ENCODE peak calls at places on chromosomes 3 and 15, in eight cellular contexts. One of them, this sample, is unnamed.

GRCh38 chr15:76206325-76206976 is 104.8 kb downstream of the ETFA start:
- DNase-seq in endothelial cell of umbilical vein: peak
- DNase-seq in nephron progenitor cell: no peak
- DNase-seq in foreskin keratinocyte: peak
- DNase-seq in cardiac muscle cell: peak
- DNase-seq in AG04450: no peak
- DNase-seq in astrocyte of the cerebellum: peak
- DNase-seq in stimulated activated CD8-positive, alpha-beta memory T cell treated with anti-CD3 and anti-CD28 coated beads, Interleukin-7, amount 100 ng/mL, for 24 hours: no peak
- DNase-seq in this sample: no peak

GRCh38 chr15:90560229-90560771 is 30.6 kb downstream of the CRTC3 start:
- DNase-seq in endothelial cell of umbilical vein: peak
- DNase-seq in nephron progenitor cell: no peak
- DNase-seq in foreskin keratinocyte: peak
- DNase-seq in cardiac muscle cell: peak
- DNase-seq in AG04450: peak
- DNase-seq in astrocyte of the cerebellum: peak
- DNase-seq in stimulated activated CD8-positive, alpha-beta memory T cell treated with anti-CD3 and anti-CD28 coated beads, Interleukin-7, amount 100 ng/mL, for 24 hours: no peak
- DNase-seq in this sample: no peak

GRCh38 chr15:20665653-20666052 is 124.1 kb upstream of the GOLGA6L6 start:
- DNase-seq in endothelial cell of umbilical vein: no peak
- DNase-seq in nephron progenitor cell: no peak
- DNase-seq in foreskin keratinocyte: no peak
- DNase-seq in cardiac muscle cell: no peak
- DNase-seq in AG04450: no peak
- DNase-seq in astrocyte of the cerebellum: no peak
- DNase-seq in stimulated activated CD8-positive, alpha-beta memory T cell treated with anti-CD3 and anti-CD28 coated beads, Interleukin-7, amount 100 ng/mL, for 24 hours: no peak
- DNase-seq in this sample: no peak

GRCh38 chr15:70271422-70272088 is 173.8 kb upstream of the TLE3 start:
- DNase-seq in endothelial cell of umbilical vein: peak
- DNase-seq in nephron progenitor cell: no peak
- DNase-seq in foreskin keratinocyte: peak
- DNase-seq in cardiac muscle cell: no peak
- DNase-seq in AG04450: peak
- DNase-seq in astrocyte of the cerebellum: peak
- DNase-seq in stimulated activated CD8-positive, alpha-beta memory T cell treated with anti-CD3 and anti-CD28 coated beads, Interleukin-7, amount 100 ng/mL, for 24 hours: no peak
- DNase-seq in this sample: no peak

GRCh38 chr15:82699726-82700125 is 9.9 kb downstream of the AP3B2 start:
- DNase-seq in endothelial cell of umbilical vein: no peak
- DNase-seq in nephron progenitor cell: peak
- DNase-seq in foreskin keratinocyte: no peak
- DNase-seq in cardiac muscle cell: peak
- DNase-seq in AG04450: no peak
- DNase-seq in astrocyte of the cerebellum: no peak
- DNase-seq in stimulated activated CD8-positive, alpha-beta memory T cell treated with anti-CD3 and anti-CD28 coated beads, Interleukin-7, amount 100 ng/mL, for 24 hours: no peak
- DNase-seq in this sample: no peak

GRCh38 chr15:81043568-81044301 is 43.0 kb downstream of the TLNRD1 start:
- DNase-seq in endothelial cell of umbilical vein: no peak
- DNase-seq in nephron progenitor cell: no peak
- DNase-seq in foreskin keratinocyte: no peak
- DNase-seq in cardiac muscle cell: no peak
- DNase-seq in AG04450: no peak
- DNase-seq in astrocyte of the cerebellum: no peak
- DNase-seq in stimulated activated CD8-positive, alpha-beta memory T cell treated with anti-CD3 and anti-CD28 coated beads, Interleukin-7, amount 100 ng/mL, for 24 hours: no peak
- DNase-seq in this sample: no peak

GRCh38 chr3:51389423-51390183 is 1.5 kb upstream of the RBM15B start:
- DNase-seq in endothelial cell of umbilical vein: peak
- DNase-seq in nephron progenitor cell: peak
- DNase-seq in foreskin keratinocyte: no peak
- DNase-seq in cardiac muscle cell: peak
- DNase-seq in AG04450: no peak
- DNase-seq in astrocyte of the cerebellum: peak
- DNase-seq in stimulated activated CD8-positive, alpha-beta memory T cell treated with anti-CD3 and anti-CD28 coated beads, Interleukin-7, amount 100 ng/mL, for 24 hours: peak
- DNase-seq in this sample: peak

GRCh38 chr15:37585966-37586656 is 348.3 kb upstream of the TMCO5A start:
- DNase-seq in endothelial cell of umbilical vein: no peak
- DNase-seq in nephron progenitor cell: no peak
- DNase-seq in foreskin keratinocyte: peak
- DNase-seq in cardiac muscle cell: no peak
- DNase-seq in AG04450: peak
- DNase-seq in astrocyte of the cerebellum: peak
- DNase-seq in stimulated activated CD8-positive, alpha-beta memory T cell treated with anti-CD3 and anti-CD28 coated beads, Interleukin-7, amount 100 ng/mL, for 24 hours: no peak
- DNase-seq in this sample: no peak

GRCh38 chr3:194351080-194351672 is at the start of gene CPN2:
- DNase-seq in endothelial cell of umbilical vein: no peak
- DNase-seq in nephron progenitor cell: no peak
- DNase-seq in foreskin keratinocyte: no peak
- DNase-seq in cardiac muscle cell: no peak
- DNase-seq in AG04450: no peak
- DNase-seq in astrocyte of the cerebellum: no peak
- DNase-seq in stimulated activated CD8-positive, alpha-beta memory T cell treated with anti-CD3 and anti-CD28 coated beads, Interleukin-7, amount 100 ng/mL, for 24 hours: no peak
- DNase-seq in this sample: no peak

GRCh38 chr3:9747267-9747666 is 2.5 kb upstream of the OGG1 start:
- DNase-seq in endothelial cell of umbilical vein: peak
- DNase-seq in nephron progenitor cell: no peak
- DNase-seq in foreskin keratinocyte: no peak
- DNase-seq in cardiac muscle cell: no peak
- DNase-seq in AG04450: no peak
- DNase-seq in astrocyte of the cerebellum: no peak
- DNase-seq in stimulated activated CD8-positive, alpha-beta memory T cell treated with anti-CD3 and anti-CD28 coated beads, Interleukin-7, amount 100 ng/mL, for 24 hours: no peak
- DNase-seq in this sample: no peak

GRCh38 chr15:83692820-83693581 is 39.1 kb downstream of the ADAMTSL3 start:
- DNase-seq in endothelial cell of umbilical vein: no peak
- DNase-seq in nephron progenitor cell: no peak
- DNase-seq in foreskin keratinocyte: no peak
- DNase-seq in cardiac muscle cell: peak
- DNase-seq in AG04450: no peak
- DNase-seq in astrocyte of the cerebellum: no peak
- DNase-seq in stimulated activated CD8-positive, alpha-beta memory T cell treated with anti-CD3 and anti-CD28 coated beads, Interleukin-7, amount 100 ng/mL, for 24 hours: no peak
- DNase-seq in this sample: no peak

GRCh38 chr3:40294434-40294833 is 15.1 kb upstream of the EIF1B start:
- DNase-seq in endothelial cell of umbilical vein: no peak
- DNase-seq in nephron progenitor cell: no peak
- DNase-seq in foreskin keratinocyte: no peak
- DNase-seq in cardiac muscle cell: no peak
- DNase-seq in AG04450: no peak
- DNase-seq in astrocyte of the cerebellum: no peak
- DNase-seq in stimulated activated CD8-positive, alpha-beta memory T cell treated with anti-CD3 and anti-CD28 coated beads, Interleukin-7, amount 100 ng/mL, for 24 hours: no peak
- DNase-seq in this sample: no peak

GRCh38 chr15:100220058-100220728 is 121.6 kb downstream of the ADAMTS17 start:
- DNase-seq in endothelial cell of umbilical vein: no peak
- DNase-seq in nephron progenitor cell: no peak
- DNase-seq in foreskin keratinocyte: no peak
- DNase-seq in cardiac muscle cell: no peak
- DNase-seq in AG04450: no peak
- DNase-seq in astrocyte of the cerebellum: no peak
- DNase-seq in stimulated activated CD8-positive, alpha-beta memory T cell treated with anti-CD3 and anti-CD28 coated beads, Interleukin-7, amount 100 ng/mL, for 24 hours: no peak
- DNase-seq in this sample: no peak

GRCh38 chr3:73408597-73408996 is 216.1 kb downstream of the PDZRN3 start:
- DNase-seq in endothelial cell of umbilical vein: no peak
- DNase-seq in nephron progenitor cell: no peak
- DNase-seq in foreskin keratinocyte: no peak
- DNase-seq in cardiac muscle cell: no peak
- DNase-seq in AG04450: no peak
- DNase-seq in astrocyte of the cerebellum: no peak
- DNase-seq in stimulated activated CD8-positive, alpha-beta memory T cell treated with anti-CD3 and anti-CD28 coated beads, Interleukin-7, amount 100 ng/mL, for 24 hours: no peak
- DNase-seq in this sample: no peak

GRCh38 chr3:55489804-55490132 is 2.7 kb upstream of the WNT5A start:
- DNase-seq in endothelial cell of umbilical vein: no peak
- DNase-seq in nephron progenitor cell: peak
- DNase-seq in foreskin keratinocyte: no peak
- DNase-seq in cardiac muscle cell: peak
- DNase-seq in AG04450: no peak
- DNase-seq in astrocyte of the cerebellum: no peak
- DNase-seq in stimulated activated CD8-positive, alpha-beta memory T cell treated with anti-CD3 and anti-CD28 coated beads, Interleukin-7, amount 100 ng/mL, for 24 hours: no peak
- DNase-seq in this sample: no peak

GRCh38 chr15:63476229-63476632 is 28.2 kb upstream of the USP3 start:
- DNase-seq in endothelial cell of umbilical vein: peak
- DNase-seq in nephron progenitor cell: no peak
- DNase-seq in foreskin keratinocyte: peak
- DNase-seq in cardiac muscle cell: no peak
- DNase-seq in AG04450: peak
- DNase-seq in astrocyte of the cerebellum: peak
- DNase-seq in stimulated activated CD8-positive, alpha-beta memory T cell treated with anti-CD3 and anti-CD28 coated beads, Interleukin-7, amount 100 ng/mL, for 24 hours: no peak
- DNase-seq in this sample: no peak

GRCh38 chr3:146280859-146281258 is 30.0 kb upstream of the PLSCR4 start:
- DNase-seq in endothelial cell of umbilical vein: no peak
- DNase-seq in nephron progenitor cell: no peak
- DNase-seq in foreskin keratinocyte: no peak
- DNase-seq in cardiac muscle cell: no peak
- DNase-seq in AG04450: no peak
- DNase-seq in astrocyte of the cerebellum: peak
- DNase-seq in stimulated activated CD8-positive, alpha-beta memory T cell treated with anti-CD3 and anti-CD28 coated beads, Interleukin-7, amount 100 ng/mL, for 24 hours: no peak
- DNase-seq in this sample: no peak

GRCh38 chr3:49151610-49152009 is 14.5 kb downstream of the CCDC71 start:
- DNase-seq in endothelial cell of umbilical vein: no peak
- DNase-seq in nephron progenitor cell: no peak
- DNase-seq in foreskin keratinocyte: no peak
- DNase-seq in cardiac muscle cell: no peak
- DNase-seq in AG04450: no peak
- DNase-seq in astrocyte of the cerebellum: no peak
- DNase-seq in stimulated activated CD8-positive, alpha-beta memory T cell treated with anti-CD3 and anti-CD28 coated beads, Interleukin-7, amount 100 ng/mL, for 24 hours: no peak
- DNase-seq in this sample: no peak

GRCh38 chr3:113668015-113668414 is 28.4 kb downstream of the USF3 start:
- DNase-seq in endothelial cell of umbilical vein: no peak
- DNase-seq in nephron progenitor cell: peak
- DNase-seq in foreskin keratinocyte: no peak
- DNase-seq in cardiac muscle cell: no peak
- DNase-seq in AG04450: peak
- DNase-seq in astrocyte of the cerebellum: peak
- DNase-seq in stimulated activated CD8-positive, alpha-beta memory T cell treated with anti-CD3 and anti-CD28 coated beads, Interleukin-7, amount 100 ng/mL, for 24 hours: no peak
- DNase-seq in this sample: no peak

This sample was measured in stimulated activated CD4-positive, alpha-beta T cell treated with anti-CD3 and anti-CD28 coated beads, Interleukin-4, amount 100 ng/mL, for 24 hours.